ENCODE peak calls at places on chromosomes 4 and X, in seven cellular contexts. E is left lung, R is Karpas-422, Q is heart right ventricle, F is GM23248, V is psoas muscle, N is neuronal stem cell. H is an unnamed sample. For H3K4me1, the result is how much of the 10 kb centered on the place peaks cover.

GRCh38 chr4:11623726-11624037 is 195.0 kb upstream of the HS3ST1 start:
- DNase-seq in R (no peak), N (no peak), Q (peak), F (no peak), V (no peak), E (peak), H (peak)

GRCh38 chrX:134688181-134688580 is 29.9 kb upstream of the PLAC1 start:
- DNase-seq in F (peak), R (no peak), E (no peak), N (no peak), Q (no peak), V (no peak), H (no peak)

GRCh38 chr4:73901031-73901430 is 31.8 kb downstream of the CXCL1 start:
- DNase-seq in N (no peak), F (peak), V (no peak), R (no peak), E (peak), Q (no peak), H (no peak)

GRCh38 chr4:147547314-147548056 is 66.6 kb downstream of the EDNRA start:
- DNase-seq in N (no peak), E (no peak), R (no peak), V (no peak), Q (no peak), F (peak), H (no peak)

GRCh38 chr4:83582289-83582756 is 46.4 kb downstream of the GPAT3 start:
- DNase-seq in R (peak), F (peak), Q (peak), E (no peak), V (peak), N (no peak), H (peak)

GRCh38 chr4:152640058-152640921 is 39.5 kb downstream of the TMEM154 start:
- DNase-seq in V (no peak), Q (no peak), R (peak), N (no peak), F (peak), E (no peak), H (no peak)

GRCh38 chr4:40193018-40193571 is 3.7 kb upstream of the RHOH start:
- DNase-seq in N (no peak), Q (no peak), F (no peak), E (no peak), V (no peak), R (no peak), H (no peak)

GRCh38 chrX:12988797-12989196 is 13.9 kb downstream of the TMSB4X start:
- DNase-seq in E (no peak), R (no peak), N (no peak), Q (no peak), F (peak), V (no peak), H (peak)

GRCh38 chrX:43456056-43456455 is 200.0 kb upstream of the MAOA start:
- DNase-seq in Q (no peak), V (no peak), E (no peak), F (no peak), N (no peak), R (no peak), H (no peak)

GRCh38 chrX:134985479-134985878 is 5.3 kb upstream of the SMIM10 start:
- DNase-seq in F (no peak), R (no peak), V (no peak), N (no peak), E (no peak), Q (no peak), H (no peak)

GRCh38 chrX:110408949-110409588 is 50.4 kb downstream of the RTL9 start:
- DNase-seq in N (no peak), R (no peak), Q (no peak), E (no peak), V (no peak), F (no peak), H (no peak)

GRCh38 chr4:80475236-80475635 is 139.7 kb downstream of the CFAP299 start:
- DNase-seq in F (no peak), N (no peak), R (no peak), E (no peak), Q (no peak), V (no peak), H (no peak)

GRCh38 chr4:156109943-156110925 is 156.6 kb upstream of the CTSO start:
- DNase-seq in F (peak), R (peak), Q (peak), E (no peak), V (no peak), N (no peak), H (no peak)

GRCh38 chrX:13022926-13023325 is 21.5 kb downstream of the FAM9C start:
- DNase-seq in Q (no peak), E (no peak), V (no peak), R (peak), N (no peak), F (no peak), H (no peak)

GRCh38 chr4:11149612-11150259 is 279.0 kb downstream of the HS3ST1 start:
- DNase-seq in R (no peak), N (no peak), E (no peak), V (no peak), Q (no peak), F (no peak), H (no peak)

GRCh38 chrX:41045960-41046567 is 39.2 kb upstream of the USP9X start:
- DNase-seq in Q (peak), E (no peak), F (peak), R (no peak), N (no peak), V (no peak), H (peak)

GRCh38 chrX:131633285-131633917 is 89.5 kb downstream of the OR13H1 start:
- DNase-seq in R (peak), Q (peak), N (peak), F (peak), V (no peak), E (peak), H (peak)

GRCh38 chr4:65550500-65550899 is 119.8 kb downstream of the EPHA5 start:
- DNase-seq in E (no peak), V (no peak), Q (no peak), R (no peak), F (no peak), N (no peak), H (no peak)

GRCh38 chr4:65023877-65024670 is 614.8 kb upstream of the TECRL start:
- DNase-seq in E (no peak), V (no peak), R (no peak), F (no peak), N (no peak), Q (no peak), H (peak)

GRCh38 chr4:970854-971520 is 2.4 kb downstream of the DGKQ start:
- DNase-seq in Q (no peak), N (no peak), V (no peak), F (peak), E (no peak), R (no peak), H (no peak)

GRCh38 chr4:107349266-107349665 is 313.2 kb upstream of the DKK2 start:
- DNase-seq in N (no peak), Q (no peak), R (no peak), F (peak), V (no peak), E (no peak), H (no peak)

GRCh38 chrX:2928127-2928582 is 984 bp downstream of the ARSD start:
- DNase-seq in E (peak), Q (peak), V (peak), F (peak), N (no peak), R (no peak), H (peak)

GRCh38 chr4:22410645-22411247 is 105.1 kb downstream of the ADGRA3 start:
- DNase-seq in Q (no peak), N (no peak), R (peak), E (no peak), F (peak), V (no peak), H (no peak)

GRCh38 chrX:2614911-2615310 is 76.2 kb upstream of the CD99 start:
- DNase-seq in R (peak), F (peak), Q (peak), E (no peak), N (no peak), V (no peak), H (no peak)

GRCh38 chrX:10557166-10557565 is 63.2 kb downstream of the MID1 start:
- DNase-seq in Q (no peak), F (no peak), E (no peak), R (no peak), N (no peak), V (no peak), H (no peak)

GRCh38 chrX:68936608-68937007 is 107.8 kb downstream of the EFNB1 start:
- DNase-seq in E (no peak), Q (no peak), F (peak), R (no peak), N (no peak), V (no peak), H (no peak)

GRCh38 chrX:72620550-72621145 is 48.0 kb upstream of the HDAC8 start:
- DNase-seq in Q (peak), R (no peak), V (peak), F (peak), N (no peak), E (peak), H (no peak)

GRCh38 chrX:74133156-74133796 is 170.7 kb upstream of the ZCCHC13 start:
- DNase-seq in Q (peak), R (peak), V (no peak), E (no peak), N (peak), F (peak), H (no peak)

GRCh38 chrX:119206203-119206602 is 29.9 kb upstream of the PGRMC1 start:
- DNase-seq in R (peak), Q (no peak), V (no peak), E (no peak), F (no peak), N (no peak), H (no peak)

GRCh38 chr4:152996101-152996500 is 60.0 kb downstream of the FHDC1 start:
- DNase-seq in N (no peak), Q (no peak), V (no peak), F (no peak), E (no peak), R (no peak), H (no peak)

GRCh38 chr4:182369211-182369610 is 126.0 kb downstream of the TENM3 start:
- DNase-seq in N (no peak), R (no peak), F (no peak), Q (no peak), V (no peak), E (no peak), H (no peak)
- H3K4me1 ChIP-seq in N (under half), R (under half), F (under half), Q (under half), V (under half), E (under half), H (under half)

DNA sequence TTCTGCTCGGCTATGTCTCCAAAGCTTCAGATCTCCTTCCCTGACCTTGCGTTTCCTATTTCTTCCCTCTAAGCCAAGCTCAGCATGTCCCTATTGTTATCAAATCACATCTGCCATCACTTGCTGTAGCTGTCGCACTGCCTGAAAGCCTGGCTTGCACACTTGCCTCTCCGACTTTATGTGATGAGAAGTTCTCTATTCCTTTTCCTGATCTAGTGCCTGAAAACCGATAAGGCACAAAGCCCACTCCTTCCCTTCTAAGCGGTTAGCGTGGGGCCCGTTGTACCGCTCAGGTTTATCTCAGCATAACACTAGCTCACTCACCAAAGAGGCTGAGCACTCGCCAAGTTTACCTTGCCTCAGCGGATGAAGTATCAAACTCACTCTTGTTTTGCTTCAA is 816 bp downstream of the NMU start:
- DNase-seq in F (no peak), V (no peak), R (no peak), E (no peak), Q (no peak), N (peak), H (no peak)
- H3K4me3 ChIP-seq in F (no peak), V (no peak), R (no peak), E (no peak), Q (no peak), N (peak), H (no peak)

DNA sequence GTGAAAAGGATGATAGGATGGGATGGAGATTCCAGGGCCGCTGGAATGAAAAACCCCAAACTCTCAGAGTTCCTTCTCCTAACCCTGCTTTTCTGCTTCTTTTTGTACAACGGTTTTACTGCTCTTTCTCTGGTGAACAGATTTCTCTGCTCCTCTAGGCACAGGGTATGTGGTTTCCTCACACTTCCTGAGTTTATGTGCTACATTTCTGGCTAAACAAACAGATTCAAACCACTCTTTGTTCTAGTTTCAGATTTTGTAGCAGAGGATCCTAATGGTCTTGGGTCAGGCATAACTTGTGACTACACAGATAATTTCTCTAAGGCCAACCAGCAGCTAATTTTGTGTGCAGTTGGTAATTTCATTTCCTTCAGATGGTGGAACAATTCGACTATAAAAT is 52.6 kb downstream of the OSTC start:
- DNase-seq in N (no peak), Q (no peak), R (no peak), E (no peak), F (no peak), V (no peak), H (no peak)
- H3K27ac ChIP-seq in N (no peak), Q (no peak), R (no peak), E (no peak), F (no peak), V (no peak), H (no peak)

DNA sequence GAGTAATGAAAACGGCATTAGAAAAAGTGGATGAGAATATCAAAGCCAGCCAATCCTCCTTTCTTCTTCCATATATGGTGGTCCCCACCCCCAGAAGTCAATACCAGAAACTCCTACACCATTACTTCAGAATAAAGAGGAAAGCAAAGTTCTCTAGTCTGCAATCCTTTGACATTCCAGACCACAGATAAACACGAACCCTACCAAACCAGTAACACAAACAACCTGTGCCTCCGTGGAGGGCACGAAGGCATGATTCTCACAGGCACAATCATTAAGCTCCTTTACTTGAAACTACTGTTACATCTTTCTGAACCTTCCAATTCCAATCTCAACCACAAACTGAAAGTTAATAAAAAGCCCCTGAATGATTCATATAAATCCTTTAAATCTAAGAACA is 16.3 kb downstream of the MAML3 start:
- DNase-seq in V (no peak), E (no peak), R (no peak), F (peak), N (no peak), Q (no peak), H (no peak)
- H3K4me1 ChIP-seq in V (under half), E (under half), R (under half), F (under half), N (under half), Q (under half), H (under half)

DNA sequence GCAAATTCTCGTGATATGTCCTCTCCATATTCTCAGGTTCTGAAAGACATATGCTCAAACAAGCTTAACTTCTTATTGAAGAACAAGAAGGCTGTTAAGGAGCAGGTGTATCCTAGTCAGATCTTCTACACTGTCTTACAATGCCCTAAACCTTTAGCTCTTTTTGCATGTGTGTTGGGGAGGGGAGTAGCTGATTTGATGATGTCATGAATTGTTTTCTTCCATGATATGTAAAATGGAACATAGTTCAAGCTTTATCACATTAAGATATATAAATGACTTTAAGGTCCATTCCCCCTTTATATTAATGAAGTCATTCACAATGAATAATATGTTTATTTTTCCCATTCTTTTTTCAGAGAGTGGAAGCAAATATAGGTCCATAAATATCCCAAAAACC is 332.5 kb upstream of the FAM241A start:
- DNase-seq in F (no peak), N (no peak), E (no peak), V (no peak), R (no peak), Q (no peak), H (no peak)
- H3K4me3 ChIP-seq in F (no peak), N (no peak), E (no peak), V (no peak), R (no peak), Q (no peak), H (no peak)

GRCh38 chr4:38016698-38017097 is 56.5 kb downstream of the PTTG2 start:
- DNase-seq in V (no peak), N (no peak), E (no peak), R (no peak), F (no peak), Q (no peak), H (no peak)

GRCh38 chr4:38021751-38022150 is 61.6 kb downstream of the PTTG2 start:
- DNase-seq in N (no peak), V (no peak), E (no peak), R (no peak), F (no peak), Q (no peak), H (no peak)

GRCh38 chr4:38017579-38017978 is 57.4 kb downstream of the PTTG2 start:
- DNase-seq in V (no peak), Q (no peak), N (no peak), F (no peak), R (no peak), E (no peak), H (no peak)

GRCh38 chr4:38023347-38024202 is 63.4 kb downstream of the PTTG2 start:
- DNase-seq in V (no peak), R (no peak), Q (no peak), E (no peak), N (no peak), F (no peak), H (no peak)

DNA sequence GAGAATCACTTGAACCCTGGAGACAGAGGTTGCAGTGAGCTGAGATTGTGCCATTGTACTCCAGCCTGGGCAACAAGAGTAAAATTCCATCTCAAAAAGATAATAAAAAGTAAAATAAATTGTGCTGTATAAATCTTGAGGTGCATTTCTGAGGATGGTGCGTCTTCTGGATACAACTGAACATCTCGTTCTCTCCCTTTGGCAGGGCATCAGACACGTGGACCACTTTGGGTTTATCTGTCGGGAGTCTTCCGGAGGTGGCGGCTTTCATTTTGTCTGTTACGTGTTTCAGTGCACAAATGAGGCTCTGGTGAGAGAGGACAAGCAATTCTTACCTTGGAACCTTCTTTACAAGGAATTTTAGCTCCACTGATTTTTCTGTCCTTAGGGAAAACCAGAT is 60.2 kb downstream of the PTTG2 start:
- DNase-seq in E (no peak), V (no peak), Q (no peak), N (no peak), R (no peak), F (no peak), H (no peak)
- H3K27ac ChIP-seq in E (no peak), V (no peak), Q (no peak), N (no peak), R (no peak), F (no peak), H (no peak)

GRCh38 chr4:169010125-169011023 is at the start of gene CBR4:
- DNase-seq in E (peak), F (peak), R (peak), V (peak), N (peak), Q (peak), H (peak)
- H3K4me1 ChIP-seq in E (under half), F (under half), R (under half), V (under half), N (under half), Q (under half), H (under half)

DNA sequence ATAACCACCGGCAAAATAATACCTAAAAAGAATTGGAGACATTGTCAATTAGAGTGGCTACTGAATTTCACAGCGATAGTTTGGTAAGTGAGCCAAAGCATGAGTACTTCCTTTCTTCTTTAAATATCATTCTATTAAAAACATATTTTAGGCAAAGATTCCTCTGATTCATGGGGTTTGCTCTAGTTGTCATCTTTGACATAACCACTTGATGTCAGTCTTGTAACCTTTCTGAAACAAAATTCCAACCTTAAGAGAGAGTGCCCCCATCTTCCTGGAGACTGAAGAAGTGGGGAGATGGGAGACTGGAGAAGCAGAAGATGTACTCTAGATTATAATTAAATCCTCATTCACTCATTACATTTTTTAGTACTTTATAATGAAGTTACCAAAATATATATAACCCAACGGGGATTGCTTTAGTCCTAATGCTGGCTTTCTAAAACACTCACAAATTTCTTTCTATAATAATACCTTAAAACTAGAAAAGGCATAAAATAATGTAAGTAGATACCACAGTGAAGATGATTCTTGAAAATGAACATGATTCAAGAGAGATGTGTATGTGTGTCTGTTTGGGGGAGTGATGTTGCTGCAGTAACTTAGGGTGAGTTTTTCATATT is 96.4 kb downstream of the EMCN start:
- DNase-seq in Q (no peak), R (peak), V (no peak), F (peak), N (peak), E (no peak), H (no peak)
- H3K4me3 ChIP-seq in Q (peak), R (no peak), V (peak), F (peak), N (no peak), E (no peak), H (no peak)

DNA sequence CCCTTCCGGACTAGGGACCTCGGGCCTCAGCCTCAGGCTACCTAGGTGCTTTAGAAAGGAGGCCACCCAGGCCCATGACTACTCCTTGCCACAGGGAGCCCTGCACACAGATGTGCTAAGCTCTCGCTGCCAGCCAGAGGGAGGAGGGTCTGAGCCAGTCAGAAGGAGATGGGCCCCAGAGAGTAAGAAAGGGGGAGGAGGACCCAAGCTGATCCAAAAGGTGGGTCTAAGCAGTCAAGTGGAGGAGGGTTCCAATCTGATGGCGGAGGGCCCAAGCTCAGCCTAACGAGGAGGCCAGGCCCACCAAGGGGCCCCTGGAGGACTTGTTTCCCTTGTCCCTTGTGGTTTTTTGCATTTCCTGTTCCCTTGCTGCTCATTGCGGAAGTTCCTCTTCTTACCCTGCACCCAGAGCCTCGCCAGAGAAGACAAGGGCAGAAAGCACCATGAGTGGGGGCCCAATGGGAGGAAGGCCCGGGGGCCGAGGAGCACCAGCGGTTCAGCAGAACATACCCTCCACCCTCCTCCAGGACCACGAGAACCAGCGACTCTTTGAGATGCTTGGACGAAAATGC is at the start of gene WAS:
- DNase-seq in R (peak), N (no peak), F (no peak), V (no peak), Q (no peak), E (no peak), H (no peak)
- H3K27ac ChIP-seq in R (peak), N (no peak), F (no peak), V (no peak), Q (no peak), E (peak), H (no peak)